ENCODE peak calls at places on chromosomes 1 and 21, in seven cellular contexts. L is heart left ventricle, Y is stomach, R is K562, Q is body of pancreas, B is A549, T is ovary. D is an unnamed sample. For H3K9me3 and H3K4me1, the result is how much of the 10 kb centered on the place peaks cover.

GRCh38 chr1:22969224-22969829 is 3.3 kb downstream of the LACTBL1 start:
- DNase-seq in L (no peak), Q (peak), Y (no peak), R (no peak), T (no peak), B (peak), D (no peak)

GRCh38 chr1:204079608-204079999 is 6.7 kb downstream of the SOX13 start:
- DNase-seq in T (no peak), L (no peak), R (no peak), Q (no peak), B (peak), Y (no peak), D (no peak)

GRCh38 chr21:17451364-17451869 is 61.4 kb upstream of the CXADR start:
- DNase-seq in B (peak), T (no peak), Q (no peak), L (no peak), R (no peak), Y (no peak), D (no peak)

GRCh38 chr1:3170566-3171453 is 101.8 kb downstream of the PRDM16 start:
- DNase-seq in Y (peak), R (peak), L (peak), B (no peak), T (peak), Q (peak), D (peak)

GRCh38 chr1:204775546-204775945 is 90.0 kb upstream of the LRRN2 start:
- DNase-seq in L (no peak), B (no peak), T (no peak), Q (no peak), R (no peak), Y (no peak), D (no peak)

GRCh38 chr1:34865981-34866761 is 6.6 kb upstream of the SMIM12 start:
- DNase-seq in L (peak), Q (peak), B (peak), R (peak), Y (peak), T (peak), D (peak)

GRCh38 chr1:116724765-116725375 is 29.4 kb upstream of the CD2 start:
- DNase-seq in T (no peak), B (peak), Y (peak), L (peak), Q (peak), R (peak), D (peak)

GRCh38 chr1:59445040-59445439 is 148.1 kb downstream of the FGGY start:
- DNase-seq in B (peak), R (no peak), T (no peak), L (no peak), Q (no peak), Y (peak), D (no peak)

GRCh38 chr1:93977546-93977945 is 68.3 kb upstream of the GCLM start:
- DNase-seq in R (no peak), Y (no peak), B (no peak), L (no peak), Q (no peak), T (no peak), D (no peak)

GRCh38 chr1:160189649-160190625 is at the start of gene CASQ1:
- DNase-seq in L (peak), Q (peak), T (peak), Y (peak), R (no peak), B (no peak), D (no peak)

GRCh38 chr1:92459871-92460320 is 26.8 kb downstream of the GFI1 start:
- DNase-seq in Y (no peak), T (no peak), Q (no peak), B (no peak), R (no peak), L (no peak), D (no peak)

GRCh38 chr1:21653744-21654100 is 15.4 kb downstream of the RAP1GAP start:
- DNase-seq in Q (no peak), B (no peak), T (no peak), L (no peak), R (no peak), Y (no peak), D (no peak)

GRCh38 chr1:64073705-64074104 is 129.7 kb upstream of the UBE2U start:
- DNase-seq in Y (no peak), Q (no peak), R (no peak), B (no peak), T (no peak), L (peak), D (no peak)

GRCh38 chr1:110188116-110188618 is 21.9 kb upstream of the KCNC4 start:
- DNase-seq in Y (no peak), R (no peak), T (no peak), Q (no peak), L (peak), B (no peak), D (no peak)

GRCh38 chr1:218380125-218380977 is 35.2 kb downstream of the TGFB2 start:
- DNase-seq in L (peak), Q (peak), T (no peak), Y (peak), B (peak), R (no peak), D (peak)

GRCh38 chr1:3636080-3636479 is 11.3 kb downstream of the TPRG1L start:
- DNase-seq in L (no peak), Q (no peak), R (no peak), B (no peak), T (peak), Y (no peak), D (peak)

GRCh38 chr1:23221107-23221506 is 3.8 kb upstream of the HTR1D start:
- DNase-seq in B (no peak), L (no peak), T (no peak), R (no peak), Q (no peak), Y (no peak), D (no peak)

GRCh38 chr1:233245191-233245765 is 50.2 kb downstream of the PCNX2 start:
- DNase-seq in B (no peak), T (no peak), Q (no peak), Y (no peak), R (no peak), L (no peak), D (no peak)

GRCh38 chr1:193264313-193265065 is 78.1 kb upstream of the B3GALT2 start:
- DNase-seq in T (no peak), L (no peak), B (no peak), Y (no peak), Q (no peak), R (no peak), D (no peak)

GRCh38 chr1:203342192-203342940 is 8.6 kb downstream of the FMOD start:
- DNase-seq in L (peak), T (peak), R (peak), Q (peak), B (peak), Y (peak), D (peak)

GRCh38 chr1:183058835-183059234 is 35.6 kb downstream of the LAMC1 start:
- DNase-seq in R (no peak), L (no peak), B (no peak), Q (no peak), Y (no peak), T (no peak), D (no peak)

GRCh38 chr1:236480758-236481436 is 42.9 kb upstream of the LGALS8 start:
- DNase-seq in B (no peak), Y (peak), T (no peak), L (no peak), Q (peak), R (no peak), D (no peak)

GRCh38 chr1:225937048-225937968 is 3.7 kb downstream of the LEFTY2 start:
- DNase-seq in Q (no peak), Y (no peak), B (no peak), T (no peak), R (no peak), L (no peak), D (no peak)

GRCh38 chr21:31335957-31336738 is 7.9 kb downstream of the TIAM1 start:
- DNase-seq in Q (no peak), L (peak), R (no peak), Y (no peak), B (no peak), T (no peak), D (no peak)

GRCh38 chr1:192518700-192519099 is 56.9 kb upstream of the RGS1 start:
- DNase-seq in Q (no peak), T (no peak), Y (no peak), R (no peak), L (no peak), B (no peak), D (no peak)

GRCh38 chr1:56216173-56216572 is 363.2 kb downstream of the PLPP3 start:
- DNase-seq in B (no peak), L (no peak), T (no peak), Y (no peak), Q (no peak), R (no peak), D (no peak)

GRCh38 chr1:222048030-222048632 is 306.2 kb upstream of the DUSP10 start:
- DNase-seq in Y (no peak), R (no peak), Q (no peak), B (no peak), T (no peak), L (no peak), D (no peak)

GRCh38 chr1:29177022-29177705 is 4.5 kb downstream of the SRSF4 start:
- DNase-seq in Q (no peak), R (no peak), B (no peak), T (no peak), L (no peak), Y (peak), D (peak)

GRCh38 chr1:234206651-234207284 is 166.5 kb upstream of the COA6 start:
- DNase-seq in L (peak), Y (no peak), R (no peak), B (peak), T (no peak), Q (no peak), D (no peak)

GRCh38 chr1:84997667-84998600 is 1.0 kb upstream of the MCOLN2 start:
- DNase-seq in R (no peak), Y (no peak), B (no peak), L (no peak), T (no peak), Q (peak), D (no peak)

GRCh38 chr1:90007979-90008404 is 13.1 kb downstream of the ZNF326 start:
- DNase-seq in T (no peak), B (no peak), Y (no peak), L (no peak), Q (no peak), R (no peak), D (no peak)

GRCh38 chr1:154808909-154809262 is 61.2 kb downstream of the KCNN3 start:
- DNase-seq in Q (no peak), L (peak), Y (no peak), R (peak), T (no peak), B (no peak), D (no peak)

GRCh38 chr1:43359696-43360095 is 915 bp downstream of the CDC20 start:
- DNase-seq in L (no peak), Q (no peak), B (no peak), T (no peak), R (no peak), Y (no peak), D (no peak)

GRCh38 chr1:43360616-43361015 is 1.8 kb downstream of the CDC20 start:
- DNase-seq in L (no peak), T (no peak), R (no peak), Y (no peak), Q (no peak), B (no peak), D (no peak)

GRCh38 chr1:43357251-43357650 is 1.5 kb upstream of the CDC20 start:
- DNase-seq in L (no peak), R (no peak), Q (no peak), B (no peak), Y (no peak), T (no peak), D (no peak)

GRCh38 chr1:43358121-43358745 is 548 bp upstream of the CDC20 start:
- DNase-seq in Q (peak), Y (no peak), R (peak), T (no peak), L (no peak), B (peak), D (no peak)

DNA sequence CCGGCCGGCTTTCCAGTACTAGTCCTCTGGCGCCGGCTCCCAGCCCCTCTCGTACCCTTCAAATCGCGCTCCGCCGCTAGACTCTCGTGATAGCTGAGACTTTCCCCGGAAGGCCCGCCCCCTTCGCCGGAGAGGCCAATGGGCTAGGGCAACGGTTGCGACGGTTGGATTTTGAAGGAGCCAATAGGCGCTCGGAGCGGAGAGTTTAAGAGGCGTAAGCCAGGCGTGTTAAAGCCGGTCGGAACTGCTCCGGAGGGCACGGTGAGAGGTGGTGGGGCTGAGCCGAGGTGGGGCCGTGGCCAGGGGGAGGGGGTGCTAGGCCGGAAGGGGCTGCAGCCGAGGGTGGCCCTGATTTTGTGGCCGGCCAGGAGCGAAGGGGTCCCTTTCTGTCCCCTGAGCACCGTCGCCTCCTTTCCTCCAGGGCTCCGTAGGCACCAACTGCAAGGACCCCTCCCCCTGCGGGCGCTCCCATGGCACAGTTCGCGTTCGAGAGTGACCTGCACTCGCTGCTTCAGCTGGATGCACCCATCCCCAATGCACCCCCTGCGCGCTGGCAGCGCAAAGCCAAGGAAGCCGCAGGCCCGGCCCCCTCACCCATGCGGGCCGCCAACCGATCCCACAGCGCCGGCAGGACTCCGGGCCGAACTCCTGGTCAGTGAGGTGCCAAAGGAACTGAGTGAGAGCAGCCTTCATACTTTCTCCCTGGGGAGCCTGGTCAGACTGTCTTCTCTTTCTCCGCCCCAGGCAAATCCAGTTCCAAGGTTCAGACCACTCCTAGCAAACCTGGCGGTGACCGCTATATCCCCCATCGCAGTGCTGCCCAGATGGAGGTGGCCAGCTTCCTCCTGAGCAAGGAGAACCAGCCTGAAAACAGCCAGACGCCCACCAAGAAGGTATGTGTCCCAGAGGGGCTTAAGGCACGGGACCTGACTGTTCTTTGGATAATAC is at the start of gene CDC20:
- DNase-seq in B (peak), Q (peak), T (peak), Y (peak), R (peak), L (peak), D (peak)
- TF ChIP-seq POLR2A in B (peak), Q (peak), T (no peak), Y (no peak), R (peak), L (no peak), D (no peak)

GRCh38 chr1:40462956-40463590 is 12.8 kb downstream of the ZFP69B start:
- DNase-seq in L (no peak), B (peak), R (no peak), Q (no peak), Y (no peak), T (no peak), D (no peak)
- H3K9me3 ChIP-seq in L (under half), B (half or more), R (under half), Q (half or more), Y (under half), T (under half), D (half or more)

GRCh38 chr1:18638818-18639193 is 8.2 kb downstream of the PAX7 start:
- DNase-seq in Q (no peak), T (no peak), Y (no peak), R (no peak), L (no peak), B (no peak), D (no peak)
- H3K4me1 ChIP-seq in Q (under half), T (under half), Y (under half), R (under half), L (under half), B (under half), D (under half)

GRCh38 chr1:223155153-223155552 is 12.1 kb upstream of the TLR5 start:
- DNase-seq in B (no peak), Y (no peak), Q (no peak), R (no peak), T (no peak), L (no peak), D (no peak)
- TF ChIP-seq POLR2A in B (no peak), Y (no peak), Q (no peak), R (no peak), T (no peak), L (no peak), D (no peak)

DNA sequence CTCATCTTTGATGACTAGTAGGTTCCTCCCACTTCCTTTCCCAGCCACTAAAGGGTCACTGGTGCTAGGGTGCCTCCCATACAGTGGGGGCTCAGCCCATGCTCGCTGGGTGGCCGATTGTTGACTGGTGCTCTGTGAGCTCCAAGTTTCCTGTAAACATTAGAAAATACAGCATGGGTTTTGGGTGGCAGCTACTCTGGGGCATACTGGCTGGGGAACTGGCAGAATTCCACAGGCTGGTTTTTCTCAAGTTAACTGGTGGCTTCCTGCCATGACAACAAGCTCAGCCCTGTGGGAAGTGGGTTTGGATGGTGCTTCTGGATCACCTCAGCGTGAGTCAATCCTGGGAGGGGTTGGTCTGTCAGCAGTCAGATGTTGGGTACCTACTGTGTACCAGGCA is 28.7 kb upstream of the CRNN start:
- DNase-seq in Q (peak), T (no peak), B (no peak), Y (no peak), R (no peak), L (peak), D (no peak)
- H3K9me3 ChIP-seq in Q (under half), T (under half), B (under half), Y (under half), R (under half), L (under half), D (under half)

GRCh38 chr1:200891774-200892157 is 2.9 kb upstream of the INAVA start:
- DNase-seq in R (no peak), B (peak), L (no peak), Q (peak), Y (no peak), T (no peak), D (no peak)

GRCh38 chr1:200890818-200891773 is 3.6 kb upstream of the INAVA start:
- DNase-seq in L (no peak), Y (no peak), B (peak), T (no peak), Q (peak), R (no peak), D (no peak)

GRCh38 chr1:200893411-200893901 is 1.2 kb upstream of the INAVA start:
- DNase-seq in T (peak), R (no peak), Y (no peak), L (no peak), B (peak), Q (no peak), D (no peak)

GRCh38 chr1:200892546-200892945 is 2.2 kb upstream of the INAVA start:
- DNase-seq in B (no peak), Y (no peak), R (no peak), T (no peak), Q (no peak), L (no peak), D (no peak)

GRCh38 chr1:200892958-200893357 is 1.7 kb upstream of the INAVA start:
- DNase-seq in Q (no peak), B (no peak), L (no peak), Y (no peak), R (no peak), T (no peak), D (no peak)
- H3K4me1 ChIP-seq in Q (under half), B (half or more), L (under half), Y (half or more), R (under half), T (under half), D (under half)

GRCh38 chr1:245901565-245901964 is 605.5 kb downstream of the SMYD3 start:
- DNase-seq in T (no peak), R (no peak), Y (no peak), Q (no peak), L (no peak), B (no peak), D (no peak)

GRCh38 chr1:245901037-245901436 is 606.0 kb downstream of the SMYD3 start:
- DNase-seq in L (no peak), Y (no peak), R (no peak), Q (no peak), B (no peak), T (no peak), D (no peak)

GRCh38 chr1:245895455-245895959 is 611.6 kb downstream of the SMYD3 start:
- DNase-seq in Y (no peak), Q (no peak), B (no peak), R (no peak), T (no peak), L (no peak), D (no peak)

GRCh38 chr1:245896258-245896657 is 610.8 kb downstream of the SMYD3 start:
- DNase-seq in Q (no peak), T (no peak), B (no peak), L (no peak), Y (no peak), R (no peak), D (no peak)

DNA sequence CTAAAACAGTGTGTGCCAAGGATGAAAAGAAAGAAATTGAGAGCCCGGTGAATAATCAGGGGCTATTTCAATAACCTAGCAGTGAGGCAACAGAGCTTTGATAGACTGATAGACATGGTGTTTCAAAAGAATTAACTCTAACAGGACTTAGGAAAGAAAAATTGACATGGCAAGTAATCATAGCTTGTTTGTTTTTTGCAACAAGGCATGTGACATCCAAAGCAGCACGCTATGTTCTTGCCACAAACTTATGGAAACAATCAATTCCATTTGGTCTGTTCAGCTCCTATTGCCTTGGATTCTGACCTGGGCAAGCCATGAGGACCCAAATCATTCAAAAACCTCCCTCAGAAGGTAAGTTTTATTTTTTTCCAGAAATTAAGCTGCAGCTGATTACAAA is 608.5 kb downstream of the SMYD3 start:
- DNase-seq in R (no peak), Y (no peak), Q (no peak), L (no peak), B (no peak), T (no peak), D (no peak)
- TF ChIP-seq POLR2A in R (no peak), Y (no peak), Q (no peak), L (no peak), B (no peak), T (no peak), D (no peak)

D was measured in right lobe of liver.